ENCODE peak calls at places on chromosomes 13 and 19, in four cellular contexts. One of them, this sample, is unnamed.

GRCh38 chr19:42693760-42694350 is 46.4 kb downstream of the PSG3 start:
- DNase-seq in pancreas: peak; percentile 20
- DNase-seq in breast epithelium: no peak
- DNase-seq in astrocyte of the spinal cord: peak; percentile 36
- DNase-seq in this sample: peak; percentile 3

GRCh38 chr13:26483546-26483945 is 73.9 kb upstream of the WASF3 start:
- DNase-seq in astrocyte of the spinal cord: no peak
- DNase-seq in pancreas: no peak
- DNase-seq in breast epithelium: no peak
- DNase-seq in this sample: no peak

GRCh38 chr19:50896591-50897190 is 14.5 kb downstream of the KLK4 start:
- DNase-seq in breast epithelium: no peak
- DNase-seq in pancreas: no peak
- DNase-seq in astrocyte of the spinal cord: no peak
- DNase-seq in this sample: peak; percentile 85

GRCh38 chr13:51845574-51846318 is 769 bp upstream of the TMEM272 start:
- DNase-seq in pancreas: no peak
- DNase-seq in breast epithelium: no peak
- DNase-seq in astrocyte of the spinal cord: no peak
- DNase-seq in this sample: no peak

GRCh38 chr13:25200783-25201182 is 28.7 kb upstream of the AMER2 start:
- DNase-seq in pancreas: no peak
- DNase-seq in breast epithelium: no peak
- DNase-seq in astrocyte of the spinal cord: no peak
- DNase-seq in this sample: no peak

GRCh38 chr19:28847468-28847867 is 365.5 kb downstream of the UQCRFS1 start:
- DNase-seq in astrocyte of the spinal cord: no peak
- DNase-seq in pancreas: no peak
- DNase-seq in breast epithelium: no peak
- DNase-seq in this sample: no peak

GRCh38 chr13:44407379-44407778 is 33.8 kb downstream of the SERP2 start:
- DNase-seq in pancreas: no peak
- DNase-seq in breast epithelium: no peak
- DNase-seq in astrocyte of the spinal cord: no peak
- DNase-seq in this sample: no peak

GRCh38 chr13:30725331-30726085 is 9.8 kb upstream of the ALOX5AP start:
- DNase-seq in breast epithelium: no peak
- DNase-seq in astrocyte of the spinal cord: peak; percentile 41
- DNase-seq in pancreas: no peak
- DNase-seq in this sample: peak; percentile 64

GRCh38 chr13:33642374-33643065 is 175.4 kb upstream of the RFC3 start:
- DNase-seq in pancreas: no peak
- DNase-seq in breast epithelium: no peak
- DNase-seq in astrocyte of the spinal cord: peak; percentile 15
- DNase-seq in this sample: peak; percentile 52

GRCh38 chr13:69654392-69654791 is 453.2 kb upstream of the ATXN8OS start:
- DNase-seq in breast epithelium: no peak
- DNase-seq in pancreas: no peak
- DNase-seq in astrocyte of the spinal cord: no peak
- DNase-seq in this sample: no peak

GRCh38 chr19:42552086-42553065 is 24.1 kb upstream of the CEACAM1 start:
- DNase-seq in astrocyte of the spinal cord: no peak
- DNase-seq in pancreas: no peak
- DNase-seq in breast epithelium: no peak
- DNase-seq in this sample: no peak

GRCh38 chr19:58227964-58228583 is 640 bp upstream of the ZNF544 start:
- DNase-seq in astrocyte of the spinal cord: no peak
- DNase-seq in pancreas: no peak
- DNase-seq in breast epithelium: no peak
- DNase-seq in this sample: no peak

GRCh38 chr13:88472316-88472715 is 801.1 kb downstream of the SLITRK5 start:
- DNase-seq in astrocyte of the spinal cord: no peak
- DNase-seq in pancreas: no peak
- DNase-seq in breast epithelium: no peak
- DNase-seq in this sample: no peak

GRCh38 chr13:85148009-85148408 is 651.2 kb downstream of the SLITRK6 start:
- DNase-seq in pancreas: no peak
- DNase-seq in astrocyte of the spinal cord: peak; percentile 11
- DNase-seq in breast epithelium: no peak
- DNase-seq in this sample: no peak

GRCh38 chr19:35720163-35720524 is 2.3 kb downstream of the KMT2B start:
- DNase-seq in astrocyte of the spinal cord: no peak
- DNase-seq in breast epithelium: no peak
- DNase-seq in pancreas: no peak
- DNase-seq in this sample: no peak

GRCh38 chr19:35717665-35718344 is at the start of gene KMT2B:
- DNase-seq in astrocyte of the spinal cord: peak; percentile 98
- DNase-seq in pancreas: no peak
- DNase-seq in breast epithelium: no peak
- DNase-seq in this sample: no peak

GRCh38 chr19:35720648-35721047 is 2.8 kb downstream of the KMT2B start:
- DNase-seq in pancreas: no peak
- DNase-seq in astrocyte of the spinal cord: no peak
- DNase-seq in breast epithelium: no peak
- DNase-seq in this sample: no peak

GRCh38 chr19:35718345-35719041 is 690 bp downstream of the KMT2B start:
- DNase-seq in astrocyte of the spinal cord: peak; percentile 2
- DNase-seq in breast epithelium: no peak
- DNase-seq in pancreas: peak; percentile 58
- DNase-seq in this sample: no peak

GRCh38 chr19:35719402-35720162 is 1.8 kb downstream of the KMT2B start:
- DNase-seq in pancreas: peak; percentile 42
- DNase-seq in breast epithelium: no peak
- DNase-seq in astrocyte of the spinal cord: no peak
- DNase-seq in this sample: no peak
- H3K4me3 ChIP-seq in pancreas: peak overlapping the region; percentile 89
- H3K4me3 ChIP-seq in breast epithelium: peak overlapping the region; percentile 93
- H3K4me3 ChIP-seq in astrocyte of the spinal cord: peak overlapping the region; percentile 82
- H3K4me3 ChIP-seq in this sample: peak overlapping the region; percentile 80

GRCh38 chr13:60384911-60385310 is 12.1 kb upstream of the TDRD3 start:
- DNase-seq in breast epithelium: no peak
- DNase-seq in astrocyte of the spinal cord: no peak
- DNase-seq in pancreas: no peak
- DNase-seq in this sample: no peak

DNA sequence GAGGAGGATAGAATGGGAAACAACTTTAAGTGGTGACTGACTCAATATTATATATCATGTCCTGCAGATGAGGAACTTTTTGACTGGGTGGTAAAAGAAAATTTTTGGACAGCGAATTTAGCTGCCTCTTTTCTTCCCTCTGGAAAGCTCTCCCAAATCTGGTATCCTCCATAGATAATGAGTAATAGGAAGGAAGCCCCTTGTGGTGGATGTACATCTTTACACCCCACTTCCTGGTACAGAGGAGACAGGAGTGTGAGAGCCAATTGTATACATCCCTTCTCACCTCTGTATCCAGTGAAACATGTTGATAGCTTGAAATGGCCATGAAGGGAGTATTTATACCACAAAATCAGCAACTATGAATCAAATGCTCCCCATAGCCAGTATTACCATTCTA is 17.2 kb upstream of the TDRD3 start:
- DNase-seq in breast epithelium: no peak
- DNase-seq in pancreas: no peak
- DNase-seq in astrocyte of the spinal cord: no peak
- DNase-seq in this sample: no peak
- TF ChIP-seq CTCF in breast epithelium: no peak
- TF ChIP-seq CTCF in pancreas: no peak
- TF ChIP-seq CTCF in astrocyte of the spinal cord: no peak
- TF ChIP-seq CTCF in this sample: no peak

GRCh38 chr19:11580665-11581418 is 3.4 kb upstream of the ACP5 start:
- DNase-seq in pancreas: no peak
- DNase-seq in breast epithelium: no peak
- DNase-seq in astrocyte of the spinal cord: no peak
- DNase-seq in this sample: peak; percentile 50
- H3K4me3 ChIP-seq in pancreas: no peak overlapping the region
- H3K4me3 ChIP-seq in breast epithelium: no peak overlapping the region
- H3K4me3 ChIP-seq in astrocyte of the spinal cord: no peak overlapping the region
- H3K4me3 ChIP-seq in this sample: no peak overlapping the region

GRCh38 chr19:53308339-53308811 is 25.2 kb upstream of the ZNF845 start:
- DNase-seq in pancreas: no peak
- DNase-seq in astrocyte of the spinal cord: no peak
- DNase-seq in breast epithelium: no peak
- DNase-seq in this sample: no peak
- TF ChIP-seq CTCF in pancreas: no peak
- TF ChIP-seq CTCF in astrocyte of the spinal cord: peak; percentile 26
- TF ChIP-seq CTCF in breast epithelium: no peak
- TF ChIP-seq CTCF in this sample: peak; percentile 49

DNA sequence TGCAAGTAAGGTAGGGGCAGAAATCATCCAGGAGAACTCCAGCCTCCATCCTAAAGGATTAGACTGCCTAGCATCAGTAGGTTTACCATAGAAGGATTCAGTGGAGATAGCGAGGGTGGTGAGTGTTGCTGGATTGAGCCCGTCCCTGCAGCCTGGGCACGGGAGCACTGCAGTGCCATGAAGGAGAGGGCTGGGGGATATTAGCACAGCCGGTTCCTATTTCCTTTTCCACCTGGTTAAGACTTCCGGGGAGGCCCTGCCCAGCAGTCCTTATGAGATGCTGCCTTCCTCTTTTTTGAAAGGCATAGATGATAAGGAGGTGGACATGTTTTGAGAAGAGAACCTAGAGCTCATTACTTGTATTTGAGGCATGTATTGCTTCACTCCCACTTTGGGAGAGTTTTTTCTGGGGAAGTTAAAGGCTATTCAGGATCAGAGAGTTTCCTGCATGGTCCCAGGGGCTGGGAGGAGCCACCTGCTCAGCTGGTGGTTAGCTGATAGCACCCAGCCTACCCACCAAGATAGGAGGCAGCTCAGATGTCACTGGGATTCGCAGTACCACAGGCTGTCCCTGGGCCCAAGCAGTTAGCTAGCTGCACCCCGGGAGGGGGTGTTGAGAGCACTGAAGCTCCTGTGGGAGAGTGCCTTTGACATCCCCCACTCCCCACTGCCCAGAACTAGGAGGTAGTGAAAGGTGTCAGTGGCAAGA is 17.2 kb downstream of the ACTN4 start:
- DNase-seq in pancreas: no peak
- DNase-seq in astrocyte of the spinal cord: no peak
- DNase-seq in breast epithelium: no peak
- DNase-seq in this sample: no peak
- H3K4me3 ChIP-seq in pancreas: peak overlapping the region; percentile 3
- H3K4me3 ChIP-seq in astrocyte of the spinal cord: no peak overlapping the region
- H3K4me3 ChIP-seq in breast epithelium: peak overlapping the region; percentile 47
- H3K4me3 ChIP-seq in this sample: no peak overlapping the region

DNA sequence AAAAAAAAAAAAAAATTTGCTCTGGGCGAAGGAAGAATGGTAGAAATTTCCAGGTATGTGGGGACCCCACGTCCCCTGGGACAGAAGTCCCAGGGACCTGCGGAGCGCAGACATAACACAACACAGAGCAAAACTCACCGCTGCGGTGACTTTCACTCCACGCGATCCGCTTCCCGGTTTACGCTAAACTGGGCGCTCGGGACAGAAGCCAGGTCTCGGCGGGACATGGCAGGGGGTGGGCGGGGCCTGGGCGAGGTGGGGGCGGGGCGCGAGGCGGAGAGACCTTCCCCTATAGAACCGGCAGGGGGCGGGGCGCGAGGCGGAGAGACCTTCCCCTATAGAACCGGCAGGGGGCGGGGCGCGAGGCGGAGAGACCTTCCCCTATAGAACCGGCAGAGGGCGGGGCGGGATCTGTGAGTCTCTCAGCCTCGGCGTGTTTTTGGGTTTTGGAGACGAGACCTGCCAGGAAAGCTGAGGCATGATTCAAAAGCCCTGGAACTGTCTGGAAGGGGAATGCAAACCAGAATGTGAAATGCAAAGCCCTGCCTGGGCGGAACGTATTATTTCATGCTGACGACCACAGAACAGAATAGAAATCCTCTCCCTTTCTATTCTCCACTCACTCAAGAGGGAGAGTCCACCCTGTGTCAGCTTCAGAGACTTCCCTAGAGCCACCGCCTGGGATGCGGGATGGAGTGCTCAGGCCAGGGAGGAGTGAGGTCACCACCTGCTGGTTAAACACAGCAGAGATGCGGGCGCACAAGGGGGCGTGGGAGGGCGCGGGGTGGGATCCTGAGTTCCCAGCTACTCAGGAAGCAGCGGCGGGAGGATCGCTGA is 20.2 kb upstream of the ERVV-1 start:
- DNase-seq in astrocyte of the spinal cord: peak; percentile 79
- DNase-seq in pancreas: peak; percentile 81
- DNase-seq in breast epithelium: peak; percentile 77
- DNase-seq in this sample: peak; percentile 50
- TF ChIP-seq CTCF in astrocyte of the spinal cord: peak; percentile 45
- TF ChIP-seq CTCF in pancreas: peak; percentile 64
- TF ChIP-seq CTCF in breast epithelium: peak; percentile 33
- TF ChIP-seq CTCF in this sample: peak; percentile 63

GRCh38 chr19:4474504-4475136 is 2.5 kb downstream of the HDGFL2 start:
- DNase-seq in pancreas: no peak
- DNase-seq in astrocyte of the spinal cord: peak; percentile 70
- DNase-seq in breast epithelium: no peak
- DNase-seq in this sample: no peak
- H3K4me3 ChIP-seq in pancreas: no peak overlapping the region
- H3K4me3 ChIP-seq in astrocyte of the spinal cord: peak overlapping the region; percentile 86
- H3K4me3 ChIP-seq in breast epithelium: peak overlapping the region; percentile 95
- H3K4me3 ChIP-seq in this sample: no peak overlapping the region

DNA sequence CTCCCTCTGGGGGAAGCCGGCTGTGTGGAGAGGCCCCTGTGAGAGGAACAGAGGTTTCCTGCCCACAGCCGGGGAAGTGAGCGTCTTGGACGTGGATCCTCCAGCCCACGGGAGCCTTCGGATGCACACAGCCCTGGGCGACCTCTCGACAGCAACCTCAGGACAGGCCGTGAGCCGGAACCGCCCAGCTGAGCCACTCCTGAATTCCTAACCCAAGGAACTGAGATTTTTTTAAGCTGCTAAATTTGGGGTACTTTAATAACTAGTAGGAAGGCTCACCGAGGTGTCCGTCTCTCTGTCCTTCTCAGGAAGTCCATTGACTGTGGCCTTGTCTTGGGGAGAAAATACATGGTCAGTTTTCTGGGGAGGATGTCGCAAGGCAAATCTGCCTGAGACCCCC is 9.1 kb downstream of the LAIR1 start:
- DNase-seq in astrocyte of the spinal cord: no peak
- DNase-seq in breast epithelium: no peak
- DNase-seq in pancreas: no peak
- DNase-seq in this sample: no peak
- TF ChIP-seq CTCF in astrocyte of the spinal cord: no peak
- TF ChIP-seq CTCF in breast epithelium: no peak
- TF ChIP-seq CTCF in pancreas: no peak
- TF ChIP-seq CTCF in this sample: no peak

GRCh38 chr13:110233682-110234280 is 73.2 kb downstream of the COL4A1 start:
- DNase-seq in pancreas: no peak
- DNase-seq in astrocyte of the spinal cord: no peak
- DNase-seq in breast epithelium: no peak
- DNase-seq in this sample: no peak
- H3K4me3 ChIP-seq in pancreas: no peak overlapping the region
- H3K4me3 ChIP-seq in astrocyte of the spinal cord: no peak overlapping the region
- H3K4me3 ChIP-seq in breast epithelium: peak overlapping the region; percentile 52
- H3K4me3 ChIP-seq in this sample: no peak overlapping the region

GRCh38 chr13:68110178-68110768 is 880.1 kb upstream of the PCDH9 start:
- DNase-seq in pancreas: no peak
- DNase-seq in astrocyte of the spinal cord: no peak
- DNase-seq in breast epithelium: no peak
- DNase-seq in this sample: no peak

GRCh38 chr13:68107667-68108066 is 877.5 kb upstream of the PCDH9 start:
- DNase-seq in breast epithelium: no peak
- DNase-seq in pancreas: no peak
- DNase-seq in astrocyte of the spinal cord: no peak
- DNase-seq in this sample: no peak
- TF ChIP-seq CTCF in breast epithelium: no peak
- TF ChIP-seq CTCF in pancreas: no peak
- TF ChIP-seq CTCF in astrocyte of the spinal cord: no peak
- TF ChIP-seq CTCF in this sample: no peak

This sample was measured in LNCaP clone FGC.